ENCODE peak calls at places on chromosomes 11 and 22, in six cellular contexts. Y is GM12878, W is HCT116, F is H1, Q is HepG2, G is K562. C is an unnamed sample. For H3K9me3, the result is how much of the 10 kb centered on the place peaks cover.

GRCh38 chr11:9639985-9640384 is 23.9 kb upstream of the SWAP70 start:
- DNase-seq in Y (no peak), W (no peak), F (no peak), Q (no peak), G (no peak), C (no peak)

GRCh38 chr22:29054251-29054767 is 7.3 kb downstream of the C22orf31 start:
- DNase-seq in Y (no peak), W (no peak), F (no peak), Q (no peak), G (no peak), C (no peak)

GRCh38 chr11:3824714-3825472 is 15.9 kb downstream of the RHOG start:
- DNase-seq in Y (no peak), W (no peak), F (peak), Q (peak), G (peak), C (peak)

GRCh38 chr11:71542382-71542781 is 4.6 kb downstream of the KRTAP5-8 start:
- DNase-seq in Y (no peak), W (no peak), F (no peak), Q (no peak), G (no peak), C (no peak)

GRCh38 chr11:133918606-133919260 is 38.0 kb downstream of the IGSF9B start:
- DNase-seq in Y (no peak), W (no peak), F (no peak), Q (no peak), G (no peak), C (no peak)

GRCh38 chr11:115843116-115843515 is 338.9 kb upstream of the CADM1 start:
- DNase-seq in Y (no peak), W (no peak), F (no peak), Q (no peak), G (no peak), C (no peak)

GRCh38 chr11:90884181-90884580 is 661.3 kb upstream of the CHORDC1 start:
- DNase-seq in Y (no peak), W (no peak), F (no peak), Q (no peak), G (no peak), C (no peak)

GRCh38 chr11:2742201-2742600 is 42.4 kb upstream of the KCNQ1OT1 start:
- DNase-seq in Y (no peak), W (no peak), F (no peak), Q (no peak), G (no peak), C (no peak)

GRCh38 chr11:13664351-13664750 is 4.1 kb upstream of the FAR1 start:
- DNase-seq in Y (no peak), W (no peak), F (no peak), Q (no peak), G (no peak), C (no peak)

GRCh38 chr22:49887074-49887471 is 31.2 kb downstream of the ALG12 start:
- DNase-seq in Y (no peak), W (no peak), F (no peak), Q (no peak), G (no peak), C (no peak)

GRCh38 chr11:39149214-39149613 is 2310.2 kb downstream of the LRRC4C start:
- DNase-seq in Y (no peak), W (no peak), F (no peak), Q (no peak), G (no peak), C (no peak)

GRCh38 chr11:83816572-83817187 is 530.5 kb upstream of the CCDC90B start:
- DNase-seq in Y (no peak), W (no peak), F (no peak), Q (peak), G (peak), C (no peak)

DNA sequence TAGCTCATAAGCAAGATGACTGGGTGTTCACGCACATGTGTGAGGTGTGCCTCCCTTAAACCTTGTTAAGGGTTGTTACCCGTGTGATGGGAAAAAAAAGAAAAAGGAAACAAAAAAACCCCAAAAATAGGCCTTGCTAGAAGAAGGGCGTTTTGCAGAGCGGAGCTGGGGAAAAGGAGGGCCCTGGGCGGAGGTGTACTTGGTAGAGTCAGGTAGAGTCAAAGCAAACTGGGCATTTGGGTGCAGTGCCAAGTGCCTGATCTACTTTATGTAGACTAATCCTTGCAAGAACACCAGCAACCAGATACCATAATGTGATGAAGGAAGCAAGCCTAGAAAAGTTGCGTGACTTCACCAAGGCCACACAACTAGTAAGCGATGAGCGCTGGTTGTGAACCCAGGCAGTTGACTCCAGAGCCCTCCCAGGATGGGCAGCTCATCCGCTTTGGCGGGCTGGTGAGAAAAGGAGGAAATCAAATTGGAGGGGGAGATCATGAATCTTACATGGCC is 1.2 kb upstream of the TIRAP start:
- DNase-seq in Y (no peak), W (no peak), F (no peak), Q (no peak), G (no peak), C (no peak)
- H3K9ac ChIP-seq in Y (no peak), W (no peak), F (no peak), Q (peak), G (no peak), C (peak)

DNA sequence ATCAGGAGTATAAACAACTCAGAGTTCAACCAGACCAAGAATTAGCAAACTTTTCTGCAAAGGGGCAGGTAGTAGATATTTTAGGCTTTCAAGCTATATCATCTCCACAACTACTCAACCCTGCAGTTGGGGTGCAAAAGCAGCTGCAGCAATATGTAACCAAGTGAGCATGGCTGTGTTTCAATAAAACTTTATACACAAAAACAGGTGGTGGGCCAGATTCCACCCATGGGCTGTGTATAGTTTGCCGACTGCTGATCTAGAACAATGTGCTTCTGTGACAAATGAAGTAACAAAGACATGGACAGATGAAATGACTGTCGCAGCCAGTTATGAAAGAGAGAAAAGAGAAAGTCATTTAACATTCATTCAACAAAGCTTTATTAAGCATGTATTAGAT is 77.1 kb upstream of the DRD2 start:
- DNase-seq in Y (no peak), W (no peak), F (no peak), Q (no peak), G (no peak), C (no peak)
- TF ChIP-seq ZNF274 in Y (no peak), W (no peak), F (no peak), Q (no peak), G (no peak), C (no peak)

GRCh38 chr22:30970356-30970746 is 1.3 kb downstream of the TUG1 start:
- DNase-seq in Y (no peak), W (no peak), F (no peak), Q (no peak), G (no peak), C (no peak)
- H3K9me3 ChIP-seq in Y (under half), W (half or more), F (under half), Q (under half), G (under half), C (half or more)

GRCh38 chr11:130513132-130513531 is 64.7 kb downstream of the ADAMTS15 start:
- DNase-seq in Y (no peak), W (no peak), F (no peak), Q (no peak), G (no peak), C (no peak)
- H3K9ac ChIP-seq in Y (no peak), W (no peak), F (no peak), Q (no peak), G (no peak), C (no peak)

DNA sequence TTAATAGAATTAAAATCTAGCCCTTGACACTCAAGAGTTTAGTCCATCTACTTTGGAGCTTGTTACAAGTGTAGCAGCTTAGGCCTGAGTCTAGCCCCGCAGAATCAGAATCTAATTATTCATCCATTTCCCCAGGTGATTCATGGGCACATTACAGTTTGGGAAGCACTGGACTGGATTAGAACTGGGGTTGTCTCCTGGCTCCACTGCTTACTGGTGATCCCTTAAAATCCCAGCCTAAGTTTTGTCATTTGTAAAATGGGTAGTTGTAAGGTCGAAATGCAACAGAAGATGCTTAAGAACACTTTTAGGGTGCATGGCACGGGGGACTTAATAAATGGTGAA is 1.3 kb downstream of the STX3 start:
- DNase-seq in Y (no peak), W (no peak), F (no peak), Q (no peak), G (no peak), C (no peak)
- TF ChIP-seq ZNF274 in Y (no peak), W (no peak), F (no peak), Q (no peak), G (no peak), C (no peak)

GRCh38 chr22:47376322-47376700 is 613.9 kb downstream of the TBC1D22A start:
- DNase-seq in Y (no peak), W (no peak), F (no peak), Q (no peak), G (no peak), C (no peak)
- H3K9me3 ChIP-seq in Y (under half), W (under half), F (half or more), Q (under half), G (under half), C (under half)

GRCh38 chr22:35540600-35541253 is at the start of gene RASD2:
- DNase-seq in Y (no peak), W (no peak), F (peak), Q (no peak), G (no peak), C (no peak)
- H3K9ac ChIP-seq in Y (no peak), W (peak), F (no peak), Q (no peak), G (peak), C (peak)

GRCh38 chr11:128496684-128497056 is 90.7 kb downstream of the ETS1 start:
- DNase-seq in Y (no peak), W (no peak), F (no peak), Q (no peak), G (no peak), C (no peak)
- TF ChIP-seq ZNF274 in Y (no peak), W (no peak), F (no peak), Q (no peak), G (no peak), C (no peak)

DNA sequence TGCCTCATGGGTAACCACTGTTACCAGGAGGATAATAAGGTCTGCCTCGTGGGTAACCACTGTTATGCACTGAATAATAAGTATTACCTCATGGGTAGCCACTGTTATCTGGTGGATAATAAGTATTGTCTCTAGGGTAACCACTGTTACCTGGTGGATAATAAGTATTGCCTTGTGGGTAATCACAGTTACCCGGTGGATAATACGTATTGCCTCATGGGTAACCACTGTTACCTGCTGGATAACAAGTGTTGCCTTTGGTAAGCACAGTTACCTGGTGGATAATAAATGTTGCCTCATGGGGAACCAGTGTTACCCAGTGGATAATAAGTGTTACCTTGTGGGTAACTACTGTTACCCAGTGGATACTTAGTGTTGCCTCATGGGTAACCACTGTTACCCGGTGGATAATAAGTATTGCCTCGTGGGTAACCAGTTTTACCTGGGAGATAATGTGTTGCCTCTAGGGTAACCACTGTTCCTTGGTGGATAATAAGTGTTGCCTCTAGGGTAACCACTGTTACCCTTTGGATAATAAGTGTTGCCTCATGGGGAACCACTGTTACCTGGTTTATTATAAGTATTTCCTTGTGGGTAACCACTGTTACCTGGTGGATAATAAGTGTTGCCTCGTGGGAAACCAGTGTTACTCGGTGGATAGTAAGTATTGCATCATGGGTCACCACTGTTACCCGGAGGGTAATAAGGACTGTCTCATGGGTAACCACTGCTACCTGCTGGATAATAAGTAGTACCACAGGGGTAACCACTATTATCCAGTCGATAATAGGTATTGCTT is 10.6 kb upstream of the NXPE4 start:
- DNase-seq in Y (no peak), W (no peak), F (no peak), Q (no peak), G (no peak), C (no peak)
- H3K9me3 ChIP-seq in Y (under half), W (under half), F (under half), Q (half or more), G (under half), C (half or more)

C was measured in NT2/D1.